ENCODE peak calls at places on chromosomes 6 and 20, in six cellular contexts. H is cardiac muscle cell; J is adrenal gland; D is psoas muscle; P is adipocyte; W is CD8-positive, alpha-beta memory T cell. Z is an unnamed sample. For H3K36me3 and H3K4me1, the result is how much of the 10 kb centered on the place peaks cover.

GRCh38 chr20:2005831-2006426 is 12.1 kb upstream of the PDYN start:
- DNase-seq in P (peak), H (peak), W (peak), J (peak), D (peak), Z (peak)

GRCh38 chr6:90338409-90338808 is 41.8 kb upstream of the BACH2 start:
- DNase-seq in H (peak), P (peak), J (no peak), D (no peak), W (no peak), Z (no peak)

GRCh38 chr20:17688965-17689364 is 6.9 kb upstream of the RRBP1 start:
- DNase-seq in J (no peak), D (no peak), W (no peak), H (no peak), P (no peak), Z (no peak)

GRCh38 chr20:10022615-10023014 is 12.2 kb upstream of the ANKEF1 start:
- DNase-seq in J (no peak), P (no peak), W (no peak), H (no peak), D (no peak), Z (no peak)

GRCh38 chr20:3745686-3746173 is 13.2 kb downstream of the HSPA12B start:
- DNase-seq in D (peak), H (no peak), P (no peak), J (no peak), W (no peak), Z (no peak)

GRCh38 chr20:47318027-47318595 is 38.4 kb downstream of the ZMYND8 start:
- DNase-seq in P (peak), W (no peak), J (no peak), H (no peak), D (peak), Z (no peak)

GRCh38 chr6:121794630-121795029 is 359.2 kb downstream of the GJA1 start:
- DNase-seq in J (peak), H (peak), W (no peak), P (peak), D (no peak), Z (no peak)

GRCh38 chr6:95203153-95203754 is 374.1 kb upstream of the MANEA start:
- DNase-seq in W (no peak), P (peak), D (no peak), H (peak), J (peak), Z (no peak)

GRCh38 chr6:125104425-125104824 is 49.1 kb upstream of the TPD52L1 start:
- DNase-seq in D (no peak), P (peak), J (no peak), W (no peak), H (peak), Z (no peak)

GRCh38 chr6:166655251-166655650 is 28.2 kb upstream of the RPS6KA2 start:
- DNase-seq in D (no peak), H (no peak), W (no peak), P (no peak), J (no peak), Z (peak)

GRCh38 chr6:124854338-124854922 is 107.8 kb upstream of the RNF217 start:
- DNase-seq in P (peak), D (no peak), J (no peak), H (peak), W (no peak), Z (no peak)

GRCh38 chr20:63850689-63851547 is 10.4 kb upstream of the ABHD16B start:
- DNase-seq in H (no peak), D (no peak), J (no peak), P (no peak), W (no peak), Z (no peak)

GRCh38 chr20:6660441-6660840 is 107.0 kb upstream of the BMP2 start:
- DNase-seq in W (no peak), P (no peak), H (no peak), J (no peak), D (no peak), Z (peak)

GRCh38 chr6:14055541-14055940 is 62.0 kb upstream of the CD83 start:
- DNase-seq in J (no peak), P (no peak), W (no peak), D (no peak), H (no peak), Z (no peak)

GRCh38 chr20:421685-422250 is 13.7 kb downstream of the RBCK1 start:
- DNase-seq in D (no peak), W (no peak), P (no peak), J (no peak), H (no peak), Z (peak)
- H3K36me3 ChIP-seq in D (under half), W (under half), P (half or more), J (under half), H (under half), Z (under half)

GRCh38 chr20:48774696-48775095 is 53.1 kb downstream of the PREX1 start:
- DNase-seq in D (no peak), H (no peak), J (no peak), P (no peak), W (no peak), Z (no peak)
- H3K4me1 ChIP-seq in D (under half), H (under half), J (under half), P (under half), W (half or more), Z (under half)

GRCh38 chr6:36907781-36908180 is 22.0 kb downstream of the C6orf89 start:
- DNase-seq in J (peak), H (peak), W (no peak), D (no peak), P (no peak), Z (peak)
- H3K4me3 ChIP-seq in J (no peak), H (no peak), W (no peak), D (no peak), P (no peak), Z (no peak)

GRCh38 chr20:48898210-48898609 is 23.3 kb upstream of the ARFGEF2 start:
- DNase-seq in J (no peak), H (no peak), D (no peak), P (peak), W (no peak), Z (no peak)
- H3K36me3 ChIP-seq in J (under half), H (under half), D (under half), P (under half), W (under half), Z (under half)

GRCh38 chr20:33686984-33687366 is 790 bp upstream of the E2F1 start:
- DNase-seq in J (no peak), D (no peak), H (no peak), W (no peak), P (no peak), Z (no peak)
- H3K4me1 ChIP-seq in J (under half), D (under half), H (under half), W (under half), P (under half), Z (under half)

GRCh38 chr20:57351042-57351783 is at the start of gene RAE1:
- DNase-seq in J (peak), W (peak), P (peak), D (peak), H (peak), Z (peak)

GRCh38 chr20:57346477-57346876 is 4.6 kb upstream of the RAE1 start:
- DNase-seq in W (peak), P (peak), J (peak), H (peak), D (peak), Z (peak)

GRCh38 chr20:57350086-57350710 is 857 bp upstream of the RAE1 start:
- DNase-seq in P (peak), W (no peak), D (no peak), J (no peak), H (no peak), Z (peak)

GRCh38 chr20:57347393-57347792 is 3.7 kb upstream of the RAE1 start:
- DNase-seq in P (no peak), D (no peak), J (no peak), W (no peak), H (no peak), Z (no peak)

GRCh38 chr20:57352305-57352704 is 1.2 kb downstream of the RAE1 start:
- DNase-seq in H (no peak), D (no peak), J (no peak), P (no peak), W (no peak), Z (no peak)
- H3K4me3 ChIP-seq in H (peak), D (peak), J (no peak), P (peak), W (peak), Z (peak)

GRCh38 chr20:32229351-32229750 is 21.7 kb downstream of the POFUT1 start:
- DNase-seq in D (no peak), H (no peak), W (no peak), P (no peak), J (no peak), Z (no peak)

GRCh38 chr20:32231847-32232246 is 24.2 kb downstream of the POFUT1 start:
- DNase-seq in W (peak), H (peak), D (no peak), J (no peak), P (no peak), Z (no peak)

GRCh38 chr20:32232487-32232886 is 24.8 kb downstream of the POFUT1 start:
- DNase-seq in W (no peak), P (no peak), J (no peak), D (no peak), H (no peak), Z (no peak)

GRCh38 chr20:32231245-32231644 is 23.6 kb downstream of the POFUT1 start:
- DNase-seq in H (no peak), J (no peak), P (no peak), W (no peak), D (no peak), Z (no peak)

GRCh38 chr20:32230707-32231106 is 23.0 kb downstream of the POFUT1 start:
- DNase-seq in H (no peak), P (no peak), W (no peak), J (no peak), D (no peak), Z (no peak)
- H3K36me3 ChIP-seq in H (under half), P (half or more), W (under half), J (under half), D (under half), Z (under half)

DNA sequence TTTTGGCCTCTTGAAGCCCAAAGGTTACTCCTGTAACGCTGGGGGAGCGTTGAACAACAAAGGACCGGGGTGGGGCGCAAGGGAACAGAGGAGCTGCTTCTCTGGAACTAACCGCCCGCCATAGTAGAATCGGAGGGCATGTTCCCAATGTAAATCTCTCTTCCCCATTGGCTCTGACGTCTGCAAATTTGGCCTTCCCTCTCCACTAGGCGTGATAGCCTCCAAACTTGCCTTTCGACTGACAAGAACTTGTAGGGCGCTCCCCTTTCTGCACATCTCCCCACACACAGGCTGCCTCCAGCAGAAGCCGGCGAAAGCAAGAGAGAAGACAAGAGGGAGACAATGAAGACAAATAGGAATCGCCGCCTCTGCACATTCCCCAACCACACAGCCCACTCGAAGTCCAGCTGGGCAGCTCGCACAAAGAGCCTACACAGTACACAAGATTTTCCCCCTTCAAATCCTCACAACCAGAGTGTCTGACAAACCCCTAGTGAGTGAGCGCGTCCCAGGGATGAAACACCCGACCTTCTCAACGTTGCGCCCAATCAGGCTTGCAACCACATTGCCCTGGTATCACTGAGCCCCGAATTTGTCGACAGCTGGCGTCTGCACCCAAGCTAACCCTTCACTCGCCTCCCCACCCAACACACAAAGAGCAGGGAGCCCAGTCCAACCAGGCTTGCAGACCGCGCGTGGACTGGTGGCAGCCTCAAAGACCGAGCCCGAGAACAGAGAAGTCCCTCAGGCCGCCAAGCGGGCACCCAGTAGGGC is 1.5 kb upstream of the COL12A1 start:
- DNase-seq in H (peak), D (peak), W (no peak), P (no peak), J (no peak), Z (peak)
- H3K4me1 ChIP-seq in H (under half), D (under half), W (under half), P (half or more), J (under half), Z (under half)